ENCODE peak calls at places on chromosome 6, in four cellular contexts. H, I, X and Q are unnamed samples.

GRCh38 chr6:7769702-7770101 is 43.8 kb downstream of the BMP6 start:
- DNase-seq in H (no peak), I (no peak), X (no peak), Q (no peak)

GRCh38 chr6:84358581-84358980 is 131.1 kb upstream of the CEP162 start:
- DNase-seq in H (no peak), I (no peak), X (no peak), Q (no peak)

GRCh38 chr6:34240329-34241248 is 3.9 kb downstream of the HMGA1 start:
- DNase-seq in H (peak), I (peak), X (no peak), Q (no peak)

GRCh38 chr6:93248591-93248990 is 170.8 kb downstream of the EPHA7 start:
- DNase-seq in H (no peak), I (no peak), X (no peak), Q (no peak)

GRCh38 chr6:113068569-113068968 is 721.4 kb downstream of the RFPL4B start:
- DNase-seq in H (no peak), I (no peak), X (no peak), Q (no peak)

GRCh38 chr6:97917369-97917768 is 634.4 kb upstream of the MMS22L start:
- DNase-seq in H (no peak), I (no peak), X (no peak), Q (no peak)

GRCh38 chr6:163490826-163491577 is 76.5 kb downstream of the QKI start:
- DNase-seq in H (no peak), I (no peak), X (no peak), Q (no peak)

GRCh38 chr6:28824793-28825731 is 98.7 kb downstream of the TRIM27 start:
- DNase-seq in H (no peak), I (no peak), X (no peak), Q (no peak)

GRCh38 chr6:142537612-142538478 is 236.0 kb downstream of the ADGRG6 start:
- DNase-seq in H (no peak), I (no peak), X (no peak), Q (no peak)

GRCh38 chr6:160919713-160920112 is 71.9 kb upstream of the MAP3K4 start:
- DNase-seq in H (no peak), I (no peak), X (no peak), Q (no peak)

GRCh38 chr6:141677598-141678211 is 455.0 kb upstream of the GJE1 start:
- DNase-seq in H (no peak), I (no peak), X (no peak), Q (no peak)

GRCh38 chr6:6758915-6759654 is 170.6 kb downstream of the LY86 start:
- DNase-seq in H (peak), I (no peak), X (peak), Q (no peak)

GRCh38 chr6:4322846-4323309 is 187.5 kb upstream of the ECI2 start:
- DNase-seq in H (no peak), I (no peak), X (no peak), Q (no peak)

GRCh38 chr6:74409447-74409846 is 713.4 kb downstream of the CD109 start:
- DNase-seq in H (no peak), I (no peak), X (no peak), Q (no peak)

GRCh38 chr6:139699335-139699734 is 324.9 kb upstream of the CITED2 start:
- DNase-seq in H (no peak), I (no peak), X (no peak), Q (no peak)

GRCh38 chr6:71321344-71321743 is 32.7 kb downstream of the OGFRL1 start:
- DNase-seq in H (no peak), I (no peak), X (no peak), Q (no peak)

GRCh38 chr6:54632984-54633565 is 213.5 kb upstream of the FAM83B start:
- DNase-seq in H (no peak), I (no peak), X (no peak), Q (no peak)

GRCh38 chr6:4860387-4860786 is 84.2 kb downstream of the CDYL start:
- DNase-seq in H (no peak), I (no peak), X (no peak), Q (no peak)

GRCh38 chr6:135358251-135358821 is 139.2 kb downstream of the AHI1 start:
- DNase-seq in H (no peak), I (no peak), X (no peak), Q (no peak)

GRCh38 chr6:111658445-111659154 is 52.9 kb upstream of the TRAF3IP2 start:
- DNase-seq in H (no peak), I (no peak), X (no peak), Q (no peak)

GRCh38 chr6:114216789-114217467 is 125.9 kb downstream of the HS3ST5 start:
- DNase-seq in H (no peak), I (no peak), X (no peak), Q (no peak)

GRCh38 chr6:132298344-132298949 is 102.8 kb downstream of the MOXD1 start:
- DNase-seq in H (no peak), I (no peak), X (no peak), Q (no peak)

GRCh38 chr6:157025459-157025858 is 248.3 kb downstream of the ARID1B start:
- DNase-seq in H (no peak), I (no peak), X (no peak), Q (no peak)

GRCh38 chr6:105431226-105431625 is 28.3 kb upstream of the PREP start:
- DNase-seq in H (no peak), I (no peak), X (no peak), Q (no peak)

GRCh38 chr6:27562027-27562410 is 89.1 kb upstream of the ZNF184 start:
- DNase-seq in H (no peak), I (no peak), X (no peak), Q (no peak)

GRCh38 chr6:27568226-27568889 is 95.5 kb upstream of the ZNF184 start:
- DNase-seq in H (no peak), I (no peak), X (no peak), Q (no peak)

GRCh38 chr6:27565839-27566779 is 93.2 kb upstream of the ZNF184 start:
- DNase-seq in H (no peak), I (no peak), X (no peak), Q (no peak)
- TF ChIP-seq CTCF in H (no peak), I (no peak), X (no peak), Q (no peak)

DNA sequence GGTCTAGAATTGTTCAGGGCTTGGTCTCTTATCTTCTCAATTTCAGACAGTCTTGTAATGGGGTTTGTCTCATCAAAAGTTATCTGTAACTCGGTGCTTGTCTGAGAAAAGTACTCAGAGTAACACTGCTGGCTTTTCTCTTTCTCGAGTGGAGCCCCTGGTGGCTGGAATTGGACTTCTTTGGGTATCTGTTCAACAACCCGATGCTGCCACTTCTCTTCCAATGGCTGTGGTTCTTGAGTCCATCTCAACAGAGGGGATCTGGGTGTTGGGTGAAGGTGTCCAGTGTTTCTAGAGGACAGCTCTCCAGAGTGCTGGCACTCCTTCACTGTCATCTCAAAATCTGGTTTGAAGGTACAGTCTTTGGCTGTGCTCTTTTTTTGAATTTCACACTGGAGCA is 24.6 kb downstream of the DST start:
- DNase-seq in H (no peak), I (no peak), X (no peak), Q (no peak)
- TF ChIP-seq CTCF in H (no peak), I (peak), X (no peak), Q (no peak)

GRCh38 chr6:145491126-145491525 is 244.2 kb downstream of the EPM2A start:
- DNase-seq in H (no peak), I (peak), X (no peak), Q (no peak)
- TF ChIP-seq CTCF in H (no peak), I (no peak), X (no peak), Q (no peak)

DNA sequence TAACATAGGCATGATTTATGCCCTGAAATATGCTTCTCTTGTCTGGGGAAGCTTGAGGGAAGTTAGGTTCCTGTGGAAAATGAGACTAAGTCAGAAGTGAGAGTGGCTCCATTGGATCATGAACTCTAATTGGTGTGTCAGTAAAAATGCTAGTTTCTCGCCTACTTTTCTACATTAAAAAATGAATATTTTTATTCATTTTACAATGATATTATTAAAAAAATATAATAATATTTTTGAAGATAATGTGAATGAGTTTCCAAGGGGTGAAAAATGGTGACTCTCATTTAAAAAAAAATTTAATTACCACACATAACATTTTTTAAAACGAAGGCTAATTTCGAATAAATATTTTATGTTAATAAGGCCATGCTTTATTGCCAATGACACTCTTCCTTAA is 84.2 kb downstream of the HIVEP1 start:
- DNase-seq in H (no peak), I (no peak), X (no peak), Q (no peak)
- TF ChIP-seq CTCF in H (no peak), I (no peak), X (no peak), Q (no peak)

GRCh38 chr6:31574106-31575061 is 981 bp upstream of the TNF start:
- DNase-seq in H (no peak), I (no peak), X (no peak), Q (no peak)
- TF ChIP-seq CTCF in H (no peak), I (no peak), X (no peak), Q (no peak)